ENCODE peak calls at places on chromosome 3, in nine cellular contexts. V is OCI-LY7; Y is CD8-positive, alpha-beta T cell; T is choroid plexus epithelial cell; W is adrenal gland; H is MCF 10A; E is fibroblast of pulmonary artery; R is bronchial epithelial cell; Z is nephron progenitor cell. J is an unnamed sample.

GRCh38 chr3:101870138-101870537 is 20.8 kb downstream of the NFKBIZ start:
- DNase-seq in V (no peak), Y (no peak), T (no peak), W (no peak), H (no peak), E (no peak), R (no peak), Z (no peak), J (no peak)

GRCh38 chr3:67416703-67417102 is 237.7 kb downstream of the SUCLG2 start:
- DNase-seq in V (no peak), Y (no peak), T (peak), W (no peak), H (no peak), E (no peak), R (no peak), Z (no peak), J (no peak)

GRCh38 chr3:105387122-105387751 is 20.5 kb downstream of the ALCAM start:
- DNase-seq in V (no peak), Y (no peak), T (peak), W (no peak), H (peak), E (no peak), R (peak), Z (no peak), J (no peak)

GRCh38 chr3:10761583-10761982 is 54.4 kb upstream of the SLC6A11 start:
- DNase-seq in V (no peak), Y (no peak), T (no peak), W (no peak), H (no peak), E (no peak), R (no peak), Z (no peak), J (no peak)

GRCh38 chr3:168807426-168807825 is 711.7 kb upstream of the GOLIM4 start:
- DNase-seq in V (no peak), Y (no peak), T (no peak), W (no peak), H (no peak), E (no peak), R (no peak), Z (peak), J (no peak)

GRCh38 chr3:120563356-120564022 is 32.6 kb upstream of the NDUFB4 start:
- DNase-seq in V (no peak), Y (no peak), T (no peak), W (no peak), H (no peak), E (no peak), R (no peak), Z (no peak), J (no peak)

GRCh38 chr3:71423151-71423906 is 160.2 kb downstream of the FOXP1 start:
- DNase-seq in V (peak), Y (no peak), T (no peak), W (peak), H (peak), E (peak), R (peak), Z (no peak), J (no peak)

GRCh38 chr3:55169161-55169560 is 241.3 kb upstream of the LRTM1 start:
- DNase-seq in V (no peak), Y (no peak), T (peak), W (no peak), H (peak), E (no peak), R (no peak), Z (no peak), J (no peak)

GRCh38 chr3:33490641-33491241 is 50.5 kb upstream of the UBP1 start:
- DNase-seq in V (peak), Y (no peak), T (peak), W (no peak), H (peak), E (peak), R (peak), Z (no peak), J (no peak)

GRCh38 chr3:85576091-85576690 is 617.4 kb downstream of the CADM2 start:
- DNase-seq in V (peak), Y (no peak), T (peak), W (peak), H (peak), E (peak), R (peak), Z (peak), J (peak)

GRCh38 chr3:56854856-56855620 is 53.3 kb upstream of the ARHGEF3 start:
- DNase-seq in V (no peak), Y (no peak), T (no peak), W (no peak), H (no peak), E (no peak), R (no peak), Z (no peak), J (no peak)

GRCh38 chr3:55271549-55271948 is 215.6 kb downstream of the WNT5A start:
- DNase-seq in V (no peak), Y (no peak), T (no peak), W (no peak), H (no peak), E (no peak), R (no peak), Z (no peak), J (no peak)

GRCh38 chr3:159559771-159560170 is 428.9 kb upstream of the IL12A start:
- DNase-seq in V (no peak), Y (no peak), T (no peak), W (no peak), H (no peak), E (peak), R (no peak), Z (no peak), J (no peak)

GRCh38 chr3:113002676-113003075 is 11.9 kb downstream of the GTPBP8 start:
- DNase-seq in V (peak), Y (peak), T (no peak), W (no peak), H (no peak), E (no peak), R (no peak), Z (no peak), J (no peak)

GRCh38 chr3:23548706-23549105 is 257.0 kb upstream of the UBE2E1 start:
- DNase-seq in V (no peak), Y (no peak), T (no peak), W (no peak), H (no peak), E (no peak), R (peak), Z (no peak), J (no peak)

GRCh38 chr3:37739579-37740290 is 121.9 kb upstream of the CTDSPL start:
- DNase-seq in V (no peak), Y (no peak), T (no peak), W (peak), H (no peak), E (no peak), R (no peak), Z (no peak), J (no peak)

GRCh38 chr3:37734886-37735285 is 126.8 kb upstream of the CTDSPL start:
- DNase-seq in V (no peak), Y (no peak), T (no peak), W (no peak), H (no peak), E (no peak), R (no peak), Z (no peak), J (no peak)

GRCh38 chr3:37736632-37737031 is 125.0 kb upstream of the CTDSPL start:
- DNase-seq in V (peak), Y (no peak), T (no peak), W (no peak), H (no peak), E (peak), R (no peak), Z (no peak), J (no peak)

GRCh38 chr3:37740471-37740870 is 121.2 kb upstream of the CTDSPL start:
- DNase-seq in V (no peak), Y (no peak), T (no peak), W (no peak), H (no peak), E (no peak), R (no peak), Z (no peak), J (no peak)

DNA sequence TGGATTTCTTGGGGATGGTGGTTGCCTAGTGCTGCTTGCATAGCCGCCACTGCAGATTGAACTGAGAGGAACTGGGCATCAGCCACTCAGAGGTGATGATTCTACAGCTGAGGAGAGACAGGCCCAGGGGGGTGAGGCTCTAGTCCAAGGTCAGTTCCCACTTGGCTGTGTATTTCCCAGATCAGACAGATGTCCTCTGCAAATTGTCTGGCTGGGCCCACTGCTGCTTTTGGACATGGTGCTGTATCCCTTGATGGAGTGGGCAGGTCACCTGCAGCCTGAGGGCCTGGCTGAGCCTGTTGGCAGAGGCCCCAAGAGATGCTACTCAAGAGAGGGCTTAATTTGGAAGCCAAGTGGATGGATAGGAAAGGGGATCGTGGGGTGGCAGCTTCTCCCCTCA is 124.5 kb upstream of the CTDSPL start:
- DNase-seq in V (peak), Y (no peak), T (no peak), W (no peak), H (no peak), E (no peak), R (no peak), Z (no peak), J (no peak)
- TF ChIP-seq CTCF in V (no peak), Y (no peak), T (no peak), W (no peak), H (no peak), E (no peak), R (no peak), Z (no peak), J (no peak)

GRCh38 chr3:79032686-79033318 is 735.0 kb downstream of the ROBO1 start:
- DNase-seq in V (peak), Y (no peak), T (peak), W (peak), H (peak), E (peak), R (peak), Z (no peak), J (no peak)
- TF ChIP-seq CTCF in V (peak), Y (peak), T (peak), W (peak), H (peak), E (peak), R (peak), Z (peak), J (peak)

DNA sequence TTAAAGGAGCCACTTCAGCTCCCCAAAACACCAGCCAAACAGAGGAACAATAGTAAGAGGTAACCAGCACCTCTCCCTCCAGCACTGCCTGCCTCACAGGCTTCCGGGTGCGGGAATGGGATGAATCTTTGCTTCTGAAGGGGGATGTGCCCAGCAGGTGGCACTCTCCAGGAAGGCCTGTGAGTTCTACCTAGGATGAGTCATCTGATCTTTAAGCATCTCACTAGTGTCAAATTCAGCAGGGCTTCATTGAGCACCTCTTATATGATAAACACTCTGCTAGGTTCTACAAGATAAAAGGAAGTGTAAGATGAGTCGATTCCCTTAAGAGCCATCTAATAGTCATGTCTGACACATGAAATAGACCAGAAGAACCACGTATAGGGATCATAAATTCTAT is 237.4 kb upstream of the UMPS start:
- DNase-seq in V (peak), Y (no peak), T (peak), W (peak), H (peak), E (peak), R (peak), Z (peak), J (peak)
- TF ChIP-seq CTCF in V (peak), Y (no peak), T (peak), W (peak), H (peak), E (peak), R (peak), Z (peak), J (peak)

GRCh38 chr3:39272191-39272590 is 7.6 kb downstream of the CX3CR1 start:
- DNase-seq in V (no peak), Y (no peak), T (no peak), W (no peak), H (no peak), E (no peak), R (no peak), Z (no peak), J (no peak)

GRCh38 chr3:39275052-39275451 is 4.8 kb downstream of the CX3CR1 start:
- DNase-seq in V (no peak), Y (no peak), T (peak), W (no peak), H (no peak), E (no peak), R (peak), Z (no peak), J (no peak)

GRCh38 chr3:39275963-39276593 is 3.8 kb downstream of the CX3CR1 start:
- DNase-seq in V (no peak), Y (no peak), T (no peak), W (no peak), H (no peak), E (no peak), R (no peak), Z (no peak), J (no peak)

GRCh38 chr3:39271363-39271762 is 8.5 kb downstream of the CX3CR1 start:
- DNase-seq in V (no peak), Y (no peak), T (no peak), W (no peak), H (no peak), E (no peak), R (no peak), Z (no peak), J (no peak)

DNA sequence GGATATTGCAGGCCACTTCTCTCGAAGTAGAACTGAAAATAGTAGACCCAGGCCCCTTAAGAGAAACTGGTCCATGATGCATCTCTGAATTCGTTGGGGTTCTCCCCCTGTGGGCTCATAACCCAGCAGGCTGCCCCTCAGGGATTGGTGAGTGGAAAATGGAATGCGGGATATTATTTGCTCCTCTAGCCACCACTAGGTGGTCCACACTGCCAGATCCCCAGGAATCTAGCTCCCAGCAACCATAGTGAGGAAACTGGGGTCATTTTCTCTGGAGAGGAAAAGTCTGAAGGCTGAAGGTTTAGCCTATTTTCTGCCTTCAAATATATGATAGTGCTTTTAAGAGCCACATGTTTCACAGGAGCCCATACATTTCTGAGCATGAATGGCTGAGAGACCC is 6.7 kb downstream of the CX3CR1 start:
- DNase-seq in V (no peak), Y (no peak), T (no peak), W (no peak), H (no peak), E (no peak), R (no peak), Z (no peak), J (no peak)
- TF ChIP-seq CTCF in V (peak), Y (no peak), T (peak), W (no peak), H (no peak), E (peak), R (no peak), Z (no peak), J (no peak)

DNA sequence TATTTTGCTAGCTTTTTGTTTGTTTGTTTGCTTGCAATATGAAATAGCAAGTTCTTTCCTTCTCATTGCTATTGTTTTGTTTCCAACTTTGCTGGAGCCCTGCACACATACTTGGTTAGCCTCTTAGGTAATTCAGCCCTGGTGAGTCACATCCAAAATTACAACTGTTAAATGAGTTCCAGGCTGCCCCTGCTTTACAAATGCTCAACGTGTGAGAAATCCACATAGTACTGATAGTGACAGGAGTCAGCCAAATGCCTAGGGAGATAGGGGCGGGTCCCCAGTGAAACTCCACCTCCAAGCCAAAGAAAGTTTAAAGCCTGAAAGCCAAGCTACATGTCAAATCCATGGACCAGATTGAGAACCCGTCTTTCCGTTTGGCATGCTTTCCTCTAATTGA is 81.3 kb upstream of the RNF7 start:
- DNase-seq in V (no peak), Y (no peak), T (peak), W (no peak), H (peak), E (peak), R (peak), Z (no peak), J (no peak)
- TF ChIP-seq CTCF in V (no peak), Y (no peak), T (no peak), W (no peak), H (no peak), E (no peak), R (no peak), Z (no peak), J (no peak)

GRCh38 chr3:188664795-188665194 is 507.0 kb upstream of the TPRG1 start:
- DNase-seq in V (peak), Y (no peak), T (no peak), W (no peak), H (peak), E (no peak), R (peak), Z (no peak), J (peak)
- TF ChIP-seq CTCF in V (peak), Y (no peak), T (peak), W (no peak), H (peak), E (peak), R (peak), Z (no peak), J (peak)

GRCh38 chr3:17201538-17201937 is 316.8 kb downstream of the PLCL2 start:
- DNase-seq in V (no peak), Y (no peak), T (no peak), W (no peak), H (no peak), E (no peak), R (no peak), Z (no peak), J (no peak)

GRCh38 chr3:17192995-17193394 is 308.2 kb downstream of the PLCL2 start:
- DNase-seq in V (no peak), Y (no peak), T (no peak), W (no peak), H (no peak), E (no peak), R (no peak), Z (no peak), J (no peak)

GRCh38 chr3:17195192-17195611 is 310.4 kb downstream of the PLCL2 start:
- DNase-seq in V (peak), Y (no peak), T (peak), W (no peak), H (peak), E (peak), R (no peak), Z (no peak), J (peak)

GRCh38 chr3:17194116-17194515 is 309.4 kb downstream of the PLCL2 start:
- DNase-seq in V (no peak), Y (no peak), T (no peak), W (no peak), H (no peak), E (no peak), R (no peak), Z (no peak), J (no peak)

GRCh38 chr3:17195856-17196604 is 311.3 kb downstream of the PLCL2 start:
- DNase-seq in V (peak), Y (no peak), T (peak), W (no peak), H (peak), E (peak), R (peak), Z (no peak), J (peak)
- TF ChIP-seq CTCF in V (peak), Y (no peak), T (peak), W (no peak), H (no peak), E (peak), R (no peak), Z (no peak), J (peak)

GRCh38 chr3:107794664-107795443 is 272.1 kb downstream of the BBX start:
- DNase-seq in V (no peak), Y (no peak), T (peak), W (peak), H (peak), E (peak), R (no peak), Z (no peak), J (no peak)
- TF ChIP-seq CTCF in V (peak), Y (no peak), T (peak), W (peak), H (peak), E (peak), R (no peak), Z (no peak), J (no peak)